ENCODE peak calls at places on chromosomes 11 and 22, in six cellular contexts. L is hepatocyte, P is cardiac muscle cell, V is colonic mucosa, I is A549, D is psoas muscle. O is an unnamed sample. For H3K4me1, the result is how much of the 10 kb centered on the place peaks cover.

GRCh38 chr11:19879309-19880087 is 166.9 kb downstream of the NAV2 start:
- DNase-seq in P (no peak), V (no peak), D (no peak), I (no peak), L (no peak), O (no peak)

GRCh38 chr22:19035474-19036228 is 86.6 kb downstream of the DGCR2 start:
- DNase-seq in P (peak), V (no peak), D (no peak), I (peak), L (no peak), O (peak)

GRCh38 chr11:118608268-118609214 is 1.1 kb downstream of the PHLDB1 start:
- DNase-seq in V (peak), D (peak), L (peak), I (peak), P (peak), O (peak)

GRCh38 chr11:2580444-2581050 is 119.2 kb downstream of the KCNQ1OT1 start:
- DNase-seq in P (no peak), D (peak), I (no peak), V (no peak), L (no peak), O (peak)

GRCh38 chr11:128328955-128329551 is 258.3 kb downstream of the ETS1 start:
- DNase-seq in P (peak), V (no peak), L (no peak), D (peak), I (no peak), O (no peak)

GRCh38 chr11:108496643-108497256 is 1.4 kb downstream of the POGLUT3 start:
- DNase-seq in V (no peak), P (peak), I (no peak), D (no peak), L (peak), O (no peak)

GRCh38 chr11:13288375-13289029 is 10.9 kb downstream of the BMAL1 start:
- DNase-seq in P (no peak), D (no peak), I (no peak), L (no peak), V (no peak), O (no peak)

GRCh38 chr22:48161354-48161753 is 1398.9 kb downstream of the TBC1D22A start:
- DNase-seq in I (no peak), V (peak), P (no peak), D (no peak), L (no peak), O (no peak)

GRCh38 chr22:47195676-47196492 is 433.4 kb downstream of the TBC1D22A start:
- DNase-seq in V (peak), D (no peak), L (no peak), I (no peak), P (peak), O (peak)

GRCh38 chr11:92302766-92303165 is 78.1 kb downstream of the FAT3 start:
- DNase-seq in D (no peak), P (no peak), L (no peak), V (no peak), I (no peak), O (no peak)

GRCh38 chr11:1352696-1353382 is 36.9 kb upstream of the BRSK2 start:
- DNase-seq in L (no peak), I (no peak), D (no peak), V (no peak), P (no peak), O (peak)

GRCh38 chr11:36447514-36447913 is 62.6 kb downstream of the TRAF6 start:
- DNase-seq in L (no peak), P (peak), I (no peak), D (no peak), V (no peak), O (no peak)

GRCh38 chr11:27161071-27161470 is 120.5 kb downstream of the BBOX1 start:
- DNase-seq in V (no peak), P (no peak), L (no peak), I (no peak), D (no peak), O (no peak)

GRCh38 chr11:17643506-17644405 is 75.6 kb upstream of the MYOD1 start:
- DNase-seq in D (no peak), L (no peak), P (no peak), V (no peak), I (no peak), O (peak)

GRCh38 chr11:102230911-102231310 is 86.4 kb upstream of the BIRC3 start:
- DNase-seq in P (no peak), I (no peak), L (no peak), V (no peak), D (no peak), O (no peak)

GRCh38 chr22:37747090-37747714 is 50.4 kb downstream of the TRIOBP start:
- DNase-seq in V (peak), P (peak), I (peak), L (peak), D (peak), O (no peak)

GRCh38 chr11:102783720-102784119 is 3.3 kb upstream of the MMP10 start:
- DNase-seq in L (no peak), P (no peak), I (no peak), D (no peak), V (no peak), O (no peak)

GRCh38 chr11:100663996-100664395 is 23.1 kb upstream of the ARHGAP42 start:
- DNase-seq in P (no peak), D (no peak), I (no peak), V (no peak), L (no peak), O (no peak)

GRCh38 chr11:78615724-78616123 is 41.1 kb upstream of the NARS2 start:
- DNase-seq in D (no peak), I (no peak), V (no peak), P (no peak), L (no peak), O (no peak)

GRCh38 chr11:110096369-110096976 is 3.3 kb downstream of the ZC3H12C start:
- DNase-seq in L (no peak), P (no peak), I (no peak), V (no peak), D (no peak), O (no peak)

GRCh38 chr11:110097459-110098012 is 4.3 kb downstream of the ZC3H12C start:
- DNase-seq in D (no peak), V (no peak), L (no peak), P (peak), I (peak), O (no peak)

GRCh38 chr11:110095554-110095953 is 2.4 kb downstream of the ZC3H12C start:
- DNase-seq in P (peak), D (no peak), V (no peak), L (no peak), I (no peak), O (no peak)

GRCh38 chr11:110098645-110099044 is 5.5 kb downstream of the ZC3H12C start:
- DNase-seq in I (no peak), V (no peak), P (no peak), L (no peak), D (no peak), O (no peak)

DNA sequence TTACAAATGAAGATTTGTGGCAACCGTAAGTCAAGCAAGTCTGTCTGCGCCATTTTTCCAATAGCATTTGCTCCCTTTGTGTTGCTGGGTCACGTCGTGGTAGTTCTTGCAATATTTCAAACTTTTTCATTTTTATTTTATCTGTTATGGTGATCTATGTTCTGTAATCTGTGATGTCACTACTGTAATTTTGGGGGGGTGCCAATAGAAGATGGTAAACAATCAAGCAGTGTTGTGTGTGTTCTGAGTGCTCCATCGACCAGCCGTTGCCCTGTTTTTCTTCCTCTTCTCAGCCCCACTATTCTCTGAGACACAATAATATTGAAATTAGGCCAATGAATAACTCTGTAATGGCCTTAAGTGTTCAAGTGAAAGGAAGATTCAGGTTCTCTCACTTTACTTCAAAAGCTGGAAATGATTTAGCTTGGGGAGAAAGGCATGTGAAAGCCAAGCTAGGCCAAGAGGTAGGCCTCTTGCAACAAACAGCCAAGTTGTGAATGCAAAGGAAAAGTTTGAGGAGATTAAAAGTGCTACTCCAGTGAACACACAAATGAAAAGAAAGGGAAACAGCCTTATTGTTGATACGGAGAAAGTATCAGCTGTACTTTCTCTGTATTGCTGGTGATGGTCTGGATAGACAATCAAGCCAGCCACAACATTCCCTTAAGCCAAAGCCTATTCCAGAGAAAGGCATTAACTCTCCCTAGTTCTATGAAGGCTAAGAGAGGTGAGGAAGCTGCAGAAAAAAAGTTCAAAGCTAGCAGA is 7.5 kb downstream of the ZC3H12C start:
- DNase-seq in I (no peak), V (no peak), L (no peak), P (no peak), D (no peak), O (no peak)
- H3K4me1 ChIP-seq in I (under half), V (under half), L (under half), P (under half), D (under half), O (under half)

DNA sequence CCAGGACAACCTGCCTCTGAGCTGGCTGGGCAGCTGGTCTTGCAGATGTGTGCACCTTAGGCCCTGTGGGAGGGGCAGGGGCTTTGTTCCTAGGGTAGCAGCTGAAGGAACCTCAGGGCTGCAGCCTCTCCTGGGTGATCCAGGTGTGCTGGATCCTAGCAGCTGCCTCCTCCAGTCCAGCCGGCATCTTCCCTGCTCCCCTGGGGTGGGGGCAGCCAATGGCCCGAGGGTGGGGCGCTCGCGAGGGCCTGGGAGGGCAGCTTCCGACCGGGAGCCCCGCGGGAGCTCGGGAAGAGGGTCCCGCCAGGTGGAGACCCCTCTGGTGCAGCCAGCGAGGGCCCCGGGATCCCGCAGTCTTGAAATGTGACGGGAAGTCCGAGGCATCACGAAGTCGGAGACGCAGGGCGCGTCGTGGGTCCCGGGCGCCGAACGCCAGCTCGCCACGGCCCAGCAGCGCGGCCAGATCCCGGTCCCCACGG is 1.7 kb downstream of the IFITM1 start:
- DNase-seq in L (no peak), D (no peak), P (no peak), I (no peak), V (no peak), O (no peak)
- H3K4me1 ChIP-seq in L (under half), D (under half), P (under half), I (under half), V (under half), O (under half)

DNA sequence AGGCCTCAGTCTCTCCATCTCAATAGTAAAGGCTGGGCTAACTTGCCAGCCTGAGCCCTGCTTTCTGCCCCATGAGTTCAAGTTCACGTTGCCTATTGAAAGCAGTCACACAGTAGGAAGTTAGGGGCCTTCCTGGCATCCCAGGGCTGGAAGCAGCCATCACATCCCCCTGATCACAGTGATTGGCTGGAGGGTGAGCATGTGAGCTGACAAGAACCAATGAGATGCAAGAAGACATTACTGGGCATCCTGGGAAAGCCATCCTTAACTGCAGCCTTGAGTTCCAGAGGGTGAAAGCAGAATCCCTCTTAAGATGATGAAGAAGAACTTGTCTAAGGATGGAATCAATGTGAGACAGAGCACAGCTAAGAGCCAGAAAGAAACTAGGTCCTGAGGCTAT is 29.0 kb downstream of the IRAG1 start:
- DNase-seq in I (no peak), D (no peak), P (no peak), L (no peak), V (no peak), O (no peak)
- H3K4me1 ChIP-seq in I (under half), D (under half), P (under half), L (under half), V (under half), O (under half)

DNA sequence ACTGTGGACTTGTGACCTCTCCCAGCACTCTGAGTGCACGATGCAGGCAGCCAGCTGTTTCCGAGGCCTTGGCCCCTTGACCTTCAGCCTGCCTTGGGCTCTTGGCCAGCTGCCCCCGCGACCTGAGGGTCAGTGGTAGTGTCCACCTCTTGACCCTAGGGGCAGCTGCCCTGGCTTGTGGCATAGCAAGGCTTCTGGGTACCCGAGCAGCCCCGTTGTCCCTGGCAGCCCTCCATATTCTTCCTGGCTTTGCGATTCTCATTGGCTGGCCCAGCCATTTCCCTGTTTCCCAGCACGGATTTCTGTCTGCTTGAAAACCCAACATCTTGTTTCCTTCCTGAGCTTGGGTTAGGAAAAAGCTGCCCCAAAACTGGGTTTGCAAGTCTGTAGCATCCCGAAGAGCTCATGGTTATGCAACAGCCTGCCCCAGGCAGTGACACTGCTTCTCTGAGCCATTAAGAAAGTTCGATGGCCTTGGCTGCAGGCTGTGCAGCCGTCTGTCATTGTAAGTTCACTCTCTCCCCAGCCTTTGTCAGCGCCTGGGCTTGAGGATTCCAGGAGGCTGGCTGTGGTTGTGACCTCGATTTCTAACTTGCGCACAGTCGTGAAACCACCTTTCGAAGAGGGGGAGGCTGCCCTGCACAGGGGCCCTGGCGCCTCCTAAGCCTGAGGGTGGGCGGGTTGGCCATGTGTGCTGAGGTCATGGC is 48.8 kb downstream of the FBLN1 start:
- DNase-seq in L (peak), D (peak), V (no peak), I (no peak), P (peak), O (no peak)
- H3K4me1 ChIP-seq in L (under half), D (under half), V (under half), I (under half), P (under half), O (under half)

O was measured in upper lobe of right lung.